ENCODE peak calls at places on chromosomes 2 and 18, in ten cellular contexts. One of them, this sample, is unnamed.

GRCh38 chr18:13163167-13163927 is 55.2 kb upstream of the LDLRAD4 start:
- DNase-seq in heart left ventricle: no peak
- DNase-seq in A549: no peak
- DNase-seq in uterus: no peak
- DNase-seq in upper lobe of left lung: no peak
- DNase-seq in transverse colon: no peak
- DNase-seq in ovary: no peak
- DNase-seq in tibial nerve: no peak
- DNase-seq in endothelial cell of umbilical vein: no peak
- DNase-seq in body of pancreas: no peak
- DNase-seq in this sample: no peak

GRCh38 chr2:216426166-216426777 is 14.0 kb downstream of the SMARCAL1 start:
- DNase-seq in heart left ventricle: no peak
- DNase-seq in A549: no peak
- DNase-seq in uterus: no peak
- DNase-seq in upper lobe of left lung: no peak
- DNase-seq in transverse colon: no peak
- DNase-seq in ovary: no peak
- DNase-seq in tibial nerve: no peak
- DNase-seq in endothelial cell of umbilical vein: no peak
- DNase-seq in body of pancreas: no peak
- DNase-seq in this sample: no peak

GRCh38 chr2:75516378-75517122 is 44.2 kb downstream of the EVA1A start:
- DNase-seq in heart left ventricle: no peak
- DNase-seq in A549: no peak
- DNase-seq in uterus: no peak
- DNase-seq in upper lobe of left lung: no peak
- DNase-seq in transverse colon: no peak
- DNase-seq in ovary: no peak
- DNase-seq in tibial nerve: no peak
- DNase-seq in endothelial cell of umbilical vein: peak; percentile 60
- DNase-seq in body of pancreas: peak; percentile 50
- DNase-seq in this sample: no peak

GRCh38 chr2:10427568-10427975 is 20.6 kb downstream of the ODC1 start:
- DNase-seq in heart left ventricle: no peak
- DNase-seq in A549: no peak
- DNase-seq in uterus: no peak
- DNase-seq in upper lobe of left lung: no peak
- DNase-seq in transverse colon: no peak
- DNase-seq in ovary: no peak
- DNase-seq in tibial nerve: no peak
- DNase-seq in endothelial cell of umbilical vein: no peak
- DNase-seq in body of pancreas: no peak
- DNase-seq in this sample: no peak

GRCh38 chr18:51135795-51136194 is 61.7 kb downstream of the MEX3C start:
- DNase-seq in heart left ventricle: no peak
- DNase-seq in A549: peak; percentile 15
- DNase-seq in uterus: no peak
- DNase-seq in upper lobe of left lung: no peak
- DNase-seq in transverse colon: no peak
- DNase-seq in ovary: no peak
- DNase-seq in tibial nerve: no peak
- DNase-seq in endothelial cell of umbilical vein: no peak
- DNase-seq in body of pancreas: no peak
- DNase-seq in this sample: no peak

GRCh38 chr2:28233070-28233718 is 159.5 kb upstream of the FOSL2 start:
- DNase-seq in heart left ventricle: no peak
- DNase-seq in A549: peak; percentile 74
- DNase-seq in uterus: no peak
- DNase-seq in upper lobe of left lung: peak; percentile 26
- DNase-seq in transverse colon: no peak
- DNase-seq in ovary: no peak
- DNase-seq in tibial nerve: no peak
- DNase-seq in endothelial cell of umbilical vein: no peak
- DNase-seq in body of pancreas: peak; percentile 10
- DNase-seq in this sample: no peak

GRCh38 chr2:105426626-105427292 is 27.9 kb upstream of the FHL2 start:
- DNase-seq in heart left ventricle: no peak
- DNase-seq in A549: no peak
- DNase-seq in uterus: no peak
- DNase-seq in upper lobe of left lung: no peak
- DNase-seq in transverse colon: no peak
- DNase-seq in ovary: no peak
- DNase-seq in tibial nerve: no peak
- DNase-seq in endothelial cell of umbilical vein: no peak
- DNase-seq in body of pancreas: no peak
- DNase-seq in this sample: no peak

GRCh38 chr2:240820014-240820606 is at the start of gene KIF1A:
- DNase-seq in heart left ventricle: peak; percentile 51
- DNase-seq in A549: no peak
- DNase-seq in uterus: no peak
- DNase-seq in upper lobe of left lung: no peak
- DNase-seq in transverse colon: no peak
- DNase-seq in ovary: no peak
- DNase-seq in tibial nerve: no peak
- DNase-seq in endothelial cell of umbilical vein: no peak
- DNase-seq in body of pancreas: peak; percentile 78
- DNase-seq in this sample: no peak

GRCh38 chr2:177784449-177784845 is 288.1 kb downstream of the PDE11A start:
- DNase-seq in heart left ventricle: no peak
- DNase-seq in A549: no peak
- DNase-seq in uterus: no peak
- DNase-seq in upper lobe of left lung: no peak
- DNase-seq in transverse colon: no peak
- DNase-seq in ovary: no peak
- DNase-seq in tibial nerve: peak; percentile 49
- DNase-seq in endothelial cell of umbilical vein: no peak
- DNase-seq in body of pancreas: no peak
- DNase-seq in this sample: no peak

GRCh38 chr2:202377308-202377736 is 1.2 kb downstream of the BMPR2 start:
- DNase-seq in heart left ventricle: peak; percentile 72
- DNase-seq in A549: peak; percentile 22
- DNase-seq in uterus: peak; percentile 24
- DNase-seq in upper lobe of left lung: peak; percentile 43
- DNase-seq in transverse colon: peak; percentile 48
- DNase-seq in ovary: peak; percentile 37
- DNase-seq in tibial nerve: peak; percentile 24
- DNase-seq in endothelial cell of umbilical vein: peak; percentile 40
- DNase-seq in body of pancreas: peak; percentile 55
- DNase-seq in this sample: peak; percentile 43

GRCh38 chr2:85133751-85134254 is 611 bp downstream of the TCF7L1 start:
- DNase-seq in heart left ventricle: peak; percentile 74
- DNase-seq in A549: peak; percentile 71
- DNase-seq in uterus: peak; percentile 56
- DNase-seq in upper lobe of left lung: peak; percentile 32
- DNase-seq in transverse colon: peak; percentile 16
- DNase-seq in ovary: peak; percentile 62
- DNase-seq in tibial nerve: no peak
- DNase-seq in endothelial cell of umbilical vein: peak; percentile 45
- DNase-seq in body of pancreas: peak; percentile 46
- DNase-seq in this sample: peak; percentile 35

GRCh38 chr2:30041884-30042283 is 104.9 kb upstream of the YPEL5 start:
- DNase-seq in heart left ventricle: no peak
- DNase-seq in A549: no peak
- DNase-seq in uterus: no peak
- DNase-seq in upper lobe of left lung: no peak
- DNase-seq in transverse colon: no peak
- DNase-seq in ovary: no peak
- DNase-seq in tibial nerve: no peak
- DNase-seq in endothelial cell of umbilical vein: no peak
- DNase-seq in body of pancreas: no peak
- DNase-seq in this sample: no peak

GRCh38 chr2:209331291-209331844 is 92.5 kb upstream of the MAP2 start:
- DNase-seq in heart left ventricle: no peak
- DNase-seq in A549: peak; percentile 66
- DNase-seq in uterus: no peak
- DNase-seq in upper lobe of left lung: no peak
- DNase-seq in transverse colon: no peak
- DNase-seq in ovary: no peak
- DNase-seq in tibial nerve: no peak
- DNase-seq in endothelial cell of umbilical vein: peak; percentile 43
- DNase-seq in body of pancreas: peak; percentile 23
- DNase-seq in this sample: peak; percentile 22

GRCh38 chr2:189628817-189629552 is 32.3 kb upstream of the ASNSD1 start:
- DNase-seq in heart left ventricle: no peak
- DNase-seq in A549: peak; percentile 51
- DNase-seq in uterus: no peak
- DNase-seq in upper lobe of left lung: no peak
- DNase-seq in transverse colon: no peak
- DNase-seq in ovary: no peak
- DNase-seq in tibial nerve: no peak
- DNase-seq in endothelial cell of umbilical vein: no peak
- DNase-seq in body of pancreas: no peak
- DNase-seq in this sample: no peak

GRCh38 chr2:187497858-187498463 is 49.9 kb upstream of the CALCRL start:
- DNase-seq in heart left ventricle: no peak
- DNase-seq in A549: peak; percentile 19
- DNase-seq in uterus: no peak
- DNase-seq in upper lobe of left lung: no peak
- DNase-seq in transverse colon: no peak
- DNase-seq in ovary: no peak
- DNase-seq in tibial nerve: peak; percentile 41
- DNase-seq in endothelial cell of umbilical vein: peak; percentile 45
- DNase-seq in body of pancreas: no peak
- DNase-seq in this sample: no peak

GRCh38 chr2:187497140-187497539 is 49.1 kb upstream of the CALCRL start:
- DNase-seq in heart left ventricle: no peak
- DNase-seq in A549: no peak
- DNase-seq in uterus: no peak
- DNase-seq in upper lobe of left lung: no peak
- DNase-seq in transverse colon: no peak
- DNase-seq in ovary: no peak
- DNase-seq in tibial nerve: no peak
- DNase-seq in endothelial cell of umbilical vein: no peak
- DNase-seq in body of pancreas: no peak
- DNase-seq in this sample: no peak

GRCh38 chr2:187500585-187501359 is 52.7 kb upstream of the CALCRL start:
- DNase-seq in heart left ventricle: no peak
- DNase-seq in A549: peak; percentile 94
- DNase-seq in uterus: no peak
- DNase-seq in upper lobe of left lung: no peak
- DNase-seq in transverse colon: no peak
- DNase-seq in ovary: no peak
- DNase-seq in tibial nerve: no peak
- DNase-seq in endothelial cell of umbilical vein: peak; percentile 76
- DNase-seq in body of pancreas: no peak
- DNase-seq in this sample: no peak

GRCh38 chr2:187502467-187502866 is 51.8 kb downstream of the TFPI start:
- DNase-seq in heart left ventricle: no peak
- DNase-seq in A549: peak; percentile 21
- DNase-seq in uterus: no peak
- DNase-seq in upper lobe of left lung: no peak
- DNase-seq in transverse colon: no peak
- DNase-seq in ovary: no peak
- DNase-seq in tibial nerve: no peak
- DNase-seq in endothelial cell of umbilical vein: no peak
- DNase-seq in body of pancreas: no peak
- DNase-seq in this sample: no peak

GRCh38 chr2:187499941-187500532 is 52.0 kb upstream of the CALCRL start:
- DNase-seq in heart left ventricle: no peak
- DNase-seq in A549: peak; percentile 74
- DNase-seq in uterus: peak; percentile 55
- DNase-seq in upper lobe of left lung: peak; percentile 51
- DNase-seq in transverse colon: peak; percentile 57
- DNase-seq in ovary: peak; percentile 70
- DNase-seq in tibial nerve: peak; percentile 88
- DNase-seq in endothelial cell of umbilical vein: peak; percentile 75
- DNase-seq in body of pancreas: peak; percentile 74
- DNase-seq in this sample: peak; percentile 69
- H3K4me3 ChIP-seq in heart left ventricle: no peak overlapping the region
- H3K4me3 ChIP-seq in A549: no peak overlapping the region
- H3K4me3 ChIP-seq in uterus: no peak overlapping the region
- H3K4me3 ChIP-seq in upper lobe of left lung: no peak overlapping the region
- H3K4me3 ChIP-seq in transverse colon: no peak overlapping the region
- H3K4me3 ChIP-seq in ovary: no peak overlapping the region
- H3K4me3 ChIP-seq in tibial nerve: no peak overlapping the region
- H3K4me3 ChIP-seq in endothelial cell of umbilical vein: no peak overlapping the region
- H3K4me3 ChIP-seq in body of pancreas: no peak overlapping the region
- H3K4me3 ChIP-seq in this sample: no peak overlapping the region

GRCh38 chr2:173075781-173076556 is at the start of gene MAP3K20:
- DNase-seq in heart left ventricle: peak; percentile 88
- DNase-seq in A549: peak; percentile 77
- DNase-seq in uterus: peak; percentile 84
- DNase-seq in upper lobe of left lung: peak; percentile 82
- DNase-seq in transverse colon: peak; percentile 70
- DNase-seq in ovary: peak; percentile 86
- DNase-seq in tibial nerve: peak; percentile 63
- DNase-seq in endothelial cell of umbilical vein: peak; percentile 70
- DNase-seq in body of pancreas: peak; percentile 76
- DNase-seq in this sample: peak; percentile 84
- TF ChIP-seq POLR2A in heart left ventricle: no peak
- TF ChIP-seq POLR2A in A549: peak; percentile 60
- TF ChIP-seq POLR2A in uterus: peak; percentile 57
- TF ChIP-seq POLR2A in upper lobe of left lung: peak; percentile 76
- TF ChIP-seq POLR2A in transverse colon: no peak
- TF ChIP-seq POLR2A in ovary: peak; percentile 83
- TF ChIP-seq POLR2A in tibial nerve: no peak
- TF ChIP-seq POLR2A in endothelial cell of umbilical vein: peak; percentile 54
- TF ChIP-seq POLR2A in body of pancreas: peak; percentile 55
- TF ChIP-seq POLR2A in this sample: no peak

GRCh38 chr18:24344509-24344908 is 53.1 kb downstream of the OSBPL1A start:
- DNase-seq in heart left ventricle: no peak
- DNase-seq in A549: no peak
- DNase-seq in uterus: no peak
- DNase-seq in upper lobe of left lung: no peak
- DNase-seq in transverse colon: no peak
- DNase-seq in ovary: no peak
- DNase-seq in tibial nerve: no peak
- DNase-seq in endothelial cell of umbilical vein: no peak
- DNase-seq in body of pancreas: no peak
- DNase-seq in this sample: no peak
- H3K4me1 ChIP-seq in heart left ventricle: no peaks in the 10 kb centered on the region
- H3K4me1 ChIP-seq in A549: no peaks in the 10 kb centered on the region
- H3K4me1 ChIP-seq in uterus: no peaks in the 10 kb centered on the region
- H3K4me1 ChIP-seq in upper lobe of left lung: no peaks in the 10 kb centered on the region
- H3K4me1 ChIP-seq in transverse colon: no peaks in the 10 kb centered on the region
- H3K4me1 ChIP-seq in ovary: no peaks in the 10 kb centered on the region
- H3K4me1 ChIP-seq in tibial nerve: no peaks in the 10 kb centered on the region
- H3K4me1 ChIP-seq in endothelial cell of umbilical vein: no peaks in the 10 kb centered on the region
- H3K4me1 ChIP-seq in body of pancreas: no peaks in the 10 kb centered on the region
- H3K4me1 ChIP-seq in this sample: no peaks in the 10 kb centered on the region

GRCh38 chr2:181657379-181657778 is 474 bp upstream of the CERKL start:
- DNase-seq in heart left ventricle: no peak
- DNase-seq in A549: no peak
- DNase-seq in uterus: no peak
- DNase-seq in upper lobe of left lung: no peak
- DNase-seq in transverse colon: no peak
- DNase-seq in ovary: no peak
- DNase-seq in tibial nerve: no peak
- DNase-seq in endothelial cell of umbilical vein: no peak
- DNase-seq in body of pancreas: no peak
- DNase-seq in this sample: no peak
- H3K4me3 ChIP-seq in heart left ventricle: peak overlapping the region; percentile 59
- H3K4me3 ChIP-seq in A549: peak overlapping the region; percentile 49
- H3K4me3 ChIP-seq in uterus: no peak overlapping the region
- H3K4me3 ChIP-seq in upper lobe of left lung: peak overlapping the region; percentile 60
- H3K4me3 ChIP-seq in transverse colon: no peak overlapping the region
- H3K4me3 ChIP-seq in ovary: no peak overlapping the region
- H3K4me3 ChIP-seq in tibial nerve: no peak overlapping the region
- H3K4me3 ChIP-seq in endothelial cell of umbilical vein: no peak overlapping the region
- H3K4me3 ChIP-seq in body of pancreas: no peak overlapping the region
- H3K4me3 ChIP-seq in this sample: peak overlapping the region; percentile 62

This sample was measured in testis.